ENCODE peak calls at places on chromosomes 6 and 20, in seven cellular contexts. R, G, S, Q, F, M and I are unnamed samples.

GRCh38 chr20:47934761-47935160 is 149.5 kb upstream of the SULF2 start:
- DNase-seq in R (no peak), G (no peak), S (peak), Q (no peak), F (no peak), M (no peak), I (no peak)

GRCh38 chr20:12595841-12596240 is 412.9 kb upstream of the SPTLC3 start:
- DNase-seq in R (no peak), G (no peak), S (no peak), Q (no peak), F (no peak), M (no peak), I (no peak)

GRCh38 chr6:169961772-169962561 is 210.5 kb downstream of the ERMARD start:
- DNase-seq in R (peak), G (peak), S (no peak), Q (no peak), F (peak), M (no peak), I (no peak)

GRCh38 chr6:150599199-150600002 is at the start of gene PLEKHG1:
- DNase-seq in R (peak), G (peak), S (peak), Q (peak), F (peak), M (peak), I (peak)

GRCh38 chr6:148074735-148075134 is 267.9 kb upstream of the SASH1 start:
- DNase-seq in R (no peak), G (no peak), S (peak), Q (no peak), F (no peak), M (no peak), I (no peak)

GRCh38 chr20:63189322-63189642 is 26.6 kb downstream of the YTHDF1 start:
- DNase-seq in R (no peak), G (no peak), S (no peak), Q (no peak), F (no peak), M (no peak), I (no peak)

GRCh38 chr6:78157606-78158005 is 504.8 kb downstream of the MEI4 start:
- DNase-seq in R (no peak), G (no peak), S (no peak), Q (no peak), F (no peak), M (no peak), I (no peak)

GRCh38 chr6:118724211-118724610 is 72.8 kb upstream of the CEP85L start:
- DNase-seq in R (no peak), G (no peak), S (peak), Q (no peak), F (no peak), M (no peak), I (no peak)

GRCh38 chr6:144138542-144138941 is 11.8 kb upstream of the STX11 start:
- DNase-seq in R (no peak), G (no peak), S (no peak), Q (no peak), F (no peak), M (no peak), I (no peak)

GRCh38 chr20:51160821-51161220 is 137.9 kb upstream of the KCNG1 start:
- DNase-seq in R (no peak), G (no peak), S (no peak), Q (no peak), F (no peak), M (no peak), I (no peak)

GRCh38 chr20:58243653-58244410 is 15.4 kb upstream of the ANKRD60 start:
- DNase-seq in R (no peak), G (no peak), S (no peak), Q (no peak), F (no peak), M (no peak), I (no peak)

GRCh38 chr6:33633462-33634158 is 12.5 kb downstream of the ITPR3 start:
- DNase-seq in R (peak), G (no peak), S (peak), Q (peak), F (peak), M (peak), I (peak)

GRCh38 chr6:111478749-111479148 is 4.3 kb downstream of the REV3L start:
- DNase-seq in R (no peak), G (no peak), S (peak), Q (peak), F (no peak), M (peak), I (no peak)

GRCh38 chr20:7015257-7015656 is 247.8 kb downstream of the BMP2 start:
- DNase-seq in R (no peak), G (no peak), S (no peak), Q (no peak), F (no peak), M (no peak), I (no peak)

GRCh38 chr6:158457616-158458278 is 102.1 kb upstream of the TMEM181 start:
- DNase-seq in R (no peak), G (no peak), S (peak), Q (no peak), F (no peak), M (no peak), I (no peak)

GRCh38 chr20:33724439-33725094 is 4.5 kb upstream of the PXMP4 start:
- DNase-seq in R (no peak), G (no peak), S (peak), Q (peak), F (no peak), M (no peak), I (no peak)

GRCh38 chr6:48315051-48315719 is 204.2 kb upstream of the PTCHD4 start:
- DNase-seq in R (no peak), G (no peak), S (no peak), Q (no peak), F (no peak), M (no peak), I (no peak)

GRCh38 chr20:50280851-50281655 is 90.4 kb downstream of the CEBPB start:
- DNase-seq in R (no peak), G (no peak), S (no peak), Q (no peak), F (no peak), M (no peak), I (no peak)

GRCh38 chr6:163311830-163312229 is 102.7 kb upstream of the QKI start:
- DNase-seq in R (no peak), G (no peak), S (peak), Q (no peak), F (no peak), M (no peak), I (no peak)

GRCh38 chr6:53112404-53112803 is 36.2 kb downstream of the GCM1 start:
- DNase-seq in R (no peak), G (no peak), S (peak), Q (no peak), F (no peak), M (no peak), I (no peak)

GRCh38 chr20:2835331-2835796 is 5.1 kb downstream of the PCED1A start:
- DNase-seq in R (no peak), G (no peak), S (no peak), Q (no peak), F (no peak), M (no peak), I (no peak)

GRCh38 chr6:33692078-33692759 is 19.3 kb downstream of the UQCC2 start:
- DNase-seq in R (no peak), G (no peak), S (no peak), Q (peak), F (no peak), M (no peak), I (no peak)

GRCh38 chr20:25533920-25534700 is 51.2 kb downstream of the NINL start:
- DNase-seq in R (no peak), G (no peak), S (no peak), Q (no peak), F (no peak), M (no peak), I (no peak)

GRCh38 chr6:31339210-31339609 is 17.8 kb downstream of the HLA-B start:
- DNase-seq in R (no peak), G (no peak), S (no peak), Q (no peak), F (no peak), M (no peak), I (no peak)

GRCh38 chr20:45938727-45939438 is 4.4 kb downstream of the PCIF1 start:
- DNase-seq in R (no peak), G (no peak), S (no peak), Q (no peak), F (no peak), M (no peak), I (no peak)

GRCh38 chr20:9200620-9201019 is 131.7 kb downstream of the PLCB4 start:
- DNase-seq in R (no peak), G (no peak), S (peak), Q (no peak), F (no peak), M (no peak), I (no peak)

GRCh38 chr20:57509665-57510237 is 15.2 kb downstream of the CTCFL start:
- DNase-seq in R (no peak), G (no peak), S (peak), Q (no peak), F (no peak), M (no peak), I (no peak)